ENCODE peak calls at places on chromosomes 16 and 17, in nine cellular contexts. X, Q, F, E, R, J, Y, Z and C are unnamed samples.

GRCh38 chr16:19810817-19811731 is 73.6 kb downstream of the GPRC5B start:
- DNase-seq in E (no peak), X (no peak), Z (no peak), Q (no peak), J (no peak), R (no peak), Y (peak), F (peak), C (no peak)

GRCh38 chr16:4511441-4512082 is 27.0 kb downstream of the CDIP1 start:
- DNase-seq in Z (peak), Y (peak), R (no peak), E (peak), J (no peak), F (no peak), X (peak), Q (peak), C (no peak)

GRCh38 chr16:10509534-10510025 is 70.8 kb downstream of the EMP2 start:
- DNase-seq in E (peak), J (no peak), Y (peak), Q (no peak), R (no peak), F (peak), X (peak), Z (peak), C (no peak)

GRCh38 chr17:75240394-75241142 is 20.8 kb downstream of the GGA3 start:
- DNase-seq in X (no peak), E (no peak), R (no peak), Q (peak), F (no peak), Y (peak), J (no peak), Z (peak), C (no peak)

GRCh38 chr17:565506-565905 is 149.1 kb downstream of the VPS53 start:
- DNase-seq in E (no peak), J (no peak), Q (no peak), X (no peak), R (no peak), Y (peak), Z (no peak), F (no peak), C (no peak)

GRCh38 chr17:48246623-48247022 is 139.1 kb downstream of the SNX11 start:
- DNase-seq in F (no peak), E (no peak), Y (peak), X (no peak), Q (no peak), R (no peak), Z (no peak), J (no peak), C (no peak)

GRCh38 chr16:8096211-8096610 is 494.1 kb downstream of the TMEM114 start:
- DNase-seq in R (no peak), E (no peak), X (no peak), Y (no peak), Q (no peak), F (no peak), Z (no peak), J (no peak), C (no peak)

GRCh38 chr16:19113577-19114358 is at the start of gene ITPRIPL2:
- DNase-seq in E (peak), J (peak), R (peak), Y (peak), X (peak), Q (peak), F (peak), Z (peak), C (peak)

GRCh38 chr17:31321481-31321880 is at the start of gene EVI2A:
- DNase-seq in E (peak), X (no peak), J (no peak), R (no peak), Q (no peak), Y (no peak), F (no peak), Z (peak), C (peak)

GRCh38 chr16:23024044-23024443 is 125.2 kb downstream of the USP31 start:
- DNase-seq in X (no peak), Y (no peak), F (no peak), E (no peak), Z (no peak), Q (no peak), R (no peak), J (no peak), C (no peak)

GRCh38 chr16:25771216-25771615 is 79.5 kb downstream of the HS3ST4 start:
- DNase-seq in J (no peak), E (no peak), F (no peak), Z (no peak), Q (no peak), Y (no peak), X (no peak), R (no peak), C (no peak)

GRCh38 chr17:32962320-32962707 is 29.3 kb upstream of the SPACA3 start:
- DNase-seq in Y (no peak), X (no peak), F (no peak), Z (no peak), R (no peak), Q (no peak), J (no peak), E (no peak), C (no peak)

GRCh38 chr17:68396795-68397536 is 60.3 kb downstream of the WIPI1 start:
- DNase-seq in J (no peak), F (peak), Q (no peak), Y (no peak), X (no peak), Z (no peak), R (no peak), E (no peak), C (no peak)

GRCh38 chr17:51056813-51057510 is 63.7 kb downstream of the SPAG9 start:
- DNase-seq in F (no peak), Y (peak), Z (peak), Q (no peak), J (no peak), E (no peak), R (no peak), X (no peak), C (no peak)

GRCh38 chr17:68973098-68973929 is 18.1 kb upstream of the ABCA8 start:
- DNase-seq in J (no peak), Q (no peak), F (no peak), Z (no peak), Y (no peak), R (no peak), X (no peak), E (no peak), C (no peak)

GRCh38 chr17:56778898-56779297 is 54.8 kb downstream of the C17orf67 start:
- DNase-seq in Z (no peak), F (no peak), R (no peak), J (no peak), X (no peak), Q (no peak), Y (no peak), E (no peak), C (no peak)

GRCh38 chr17:4018446-4018845 is 54.2 kb upstream of the ATP2A3 start:
- DNase-seq in X (no peak), F (no peak), Q (no peak), Z (no peak), J (no peak), R (no peak), E (peak), Y (no peak), C (no peak)

DNA sequence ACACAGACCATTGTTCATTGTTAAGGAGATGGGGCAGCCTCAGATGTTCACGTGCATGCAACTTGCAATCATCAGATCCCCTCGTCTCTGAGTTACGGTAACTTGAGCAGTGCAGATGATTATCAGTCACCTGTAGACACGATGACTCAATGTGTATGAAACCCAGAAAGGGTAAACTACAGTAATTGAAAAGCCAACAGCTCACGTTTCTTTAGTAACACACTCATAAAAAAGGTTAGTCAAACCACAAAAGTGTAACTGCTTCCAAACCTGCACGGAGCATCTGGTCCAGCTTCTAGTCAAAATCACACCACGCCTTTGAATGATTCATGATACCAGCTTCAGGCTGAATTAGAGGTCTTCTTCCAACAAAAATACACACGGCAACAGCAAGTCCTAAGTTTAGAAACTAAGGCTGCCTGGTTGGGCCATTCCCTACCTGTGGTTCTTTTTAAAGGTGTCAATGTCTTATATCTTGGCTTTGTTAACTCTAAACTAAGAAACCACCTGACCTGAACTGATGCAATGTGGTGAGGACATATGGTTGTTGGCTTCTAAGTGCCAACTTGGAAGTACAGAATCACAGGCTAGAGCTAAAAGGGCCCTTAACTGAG is 32.3 kb downstream of the GRB7 start:
- DNase-seq in F (no peak), E (no peak), Z (no peak), X (no peak), Y (no peak), R (no peak), Q (no peak), J (no peak), C (no peak)
- TF ChIP-seq EP300 in F (no peak), E (no peak), Z (peak), X (no peak), Y (no peak), R (no peak), Q (no peak), J (no peak), C (no peak)

GRCh38 chr16:1696863-1697262 is 9.1 kb upstream of the MAPK8IP3 start:
- DNase-seq in Z (no peak), F (no peak), Q (no peak), E (no peak), J (no peak), X (no peak), Y (peak), R (no peak), C (no peak)
- TF ChIP-seq EP300 in Z (no peak), F (no peak), Q (no peak), E (no peak), J (no peak), X (no peak), Y (no peak), R (no peak), C (no peak)

DNA sequence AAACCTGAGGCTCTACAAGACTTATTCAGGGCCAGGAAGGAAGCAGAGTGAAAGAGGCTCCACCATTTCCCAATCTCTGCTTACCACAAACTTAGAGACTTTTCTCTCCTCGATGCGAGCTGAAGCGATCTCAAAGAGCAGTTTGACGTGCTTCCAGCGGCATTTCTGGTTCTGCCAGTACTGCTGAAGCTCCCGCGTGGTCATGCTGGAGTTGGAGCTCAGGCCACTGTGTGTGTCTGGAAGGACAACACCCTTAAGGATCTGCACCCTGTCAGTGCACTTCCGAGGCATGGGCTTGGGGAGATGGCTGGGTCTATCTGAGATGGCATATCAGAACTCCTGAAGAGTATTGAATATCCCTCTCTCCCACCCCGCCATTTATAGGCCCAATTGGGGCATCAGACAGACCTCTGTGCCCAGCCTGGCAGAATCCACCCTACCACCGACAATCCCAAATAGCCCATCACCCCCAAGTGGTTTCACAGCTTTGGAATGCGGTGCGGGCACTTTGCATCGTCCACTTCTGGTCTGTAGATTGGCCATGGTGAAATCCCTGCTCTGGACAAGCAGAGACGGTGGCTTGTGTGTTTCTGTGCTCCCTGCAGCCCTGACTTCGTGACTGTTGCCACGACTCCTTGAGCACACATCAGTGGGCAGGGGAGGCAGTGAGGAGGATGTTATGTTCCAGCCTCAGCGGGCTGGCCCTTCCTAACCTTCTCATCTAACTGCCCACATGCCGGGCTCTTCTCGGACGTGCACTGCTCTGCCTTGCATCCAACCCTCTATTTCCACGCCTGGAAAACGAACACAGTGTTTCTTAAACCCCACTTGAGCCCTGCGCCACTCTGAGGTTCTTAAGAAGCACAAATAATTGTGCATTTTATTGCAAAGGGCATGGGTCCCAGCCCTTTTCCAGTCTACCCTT is 5.2 kb downstream of the SNX20 start:
- DNase-seq in Z (no peak), X (no peak), R (no peak), Q (no peak), E (no peak), F (no peak), J (no peak), Y (no peak), C (no peak)
- TF ChIP-seq EP300 in Z (no peak), X (no peak), R (no peak), Q (no peak), E (no peak), F (no peak), J (no peak), Y (no peak), C (no peak)

GRCh38 chr17:41369713-41370112 is at the start of gene KRT33B:
- DNase-seq in Y (no peak), Z (no peak), E (no peak), X (no peak), F (no peak), J (no peak), R (no peak), Q (no peak), C (no peak)
- TF ChIP-seq EP300 in Y (no peak), Z (no peak), E (no peak), X (no peak), F (no peak), J (no peak), R (no peak), Q (no peak), C (no peak)

GRCh38 chr16:68235882-68236803 is at the start of gene ESRP2:
- DNase-seq in F (peak), E (peak), Z (no peak), J (peak), Y (no peak), Q (peak), R (no peak), X (peak), C (peak)
- TF ChIP-seq EP300 in F (no peak), E (no peak), Z (no peak), J (no peak), Y (no peak), Q (no peak), R (no peak), X (no peak), C (no peak)

GRCh38 chr16:65044861-65045260 is 77.0 kb downstream of the CDH11 start:
- DNase-seq in X (no peak), R (no peak), Y (no peak), Z (no peak), F (no peak), J (no peak), E (no peak), Q (no peak), C (no peak)
- TF ChIP-seq EP300 in X (no peak), R (no peak), Y (no peak), Z (no peak), F (no peak), J (no peak), E (no peak), Q (no peak), C (no peak)